ENCODE peak calls at places on chromosomes 4 and X, in four cellular contexts. N is pancreas, K is GM12865, B is fibroblast of mammary gland. H is an unnamed sample.

GRCh38 chr4:48780867-48781219 is 764 bp upstream of the FRYL start:
- DNase-seq in K (peak), B (peak), N (peak), H (no peak)

GRCh38 chrX:101191217-101191750 is 28.3 kb upstream of the DRP2 start:
- DNase-seq in N (peak), K (no peak), B (peak), H (no peak)

GRCh38 chr4:95465010-95465409 is 83.8 kb downstream of the UNC5C start:
- DNase-seq in N (no peak), B (no peak), K (no peak), H (no peak)

GRCh38 chr4:105894570-105895323 is 524 bp upstream of the NPNT start:
- DNase-seq in B (no peak), K (peak), N (peak), H (peak)

GRCh38 chr4:152342293-152342692 is 193.6 kb downstream of the FBXW7 start:
- DNase-seq in B (peak), K (no peak), N (no peak), H (no peak)

GRCh38 chr4:89316931-89317366 is 9.3 kb upstream of the GPRIN3 start:
- DNase-seq in N (no peak), K (no peak), B (peak), H (no peak)

GRCh38 chr4:136495076-136495475 is 1037.2 kb downstream of the PCDH18 start:
- DNase-seq in N (no peak), B (no peak), K (no peak), H (no peak)

GRCh38 chr4:2767705-2768074 is 11.6 kb upstream of the TNIP2 start:
- DNase-seq in B (no peak), N (no peak), K (no peak), H (no peak)

GRCh38 chrX:20596856-20597255 is 330.1 kb upstream of the RPS6KA3 start:
- DNase-seq in N (no peak), B (no peak), K (no peak), H (no peak)

GRCh38 chr4:38757945-38758344 is 24.8 kb downstream of the TLR10 start:
- DNase-seq in K (peak), N (no peak), B (peak), H (no peak)

GRCh38 chrX:39953879-39954278 is 143.9 kb downstream of the BCOR start:
- DNase-seq in N (peak), B (peak), K (no peak), H (no peak)

GRCh38 chr4:155818639-155819038 is 47.4 kb downstream of the ASIC5 start:
- DNase-seq in K (no peak), B (no peak), N (no peak), H (no peak)

GRCh38 chrX:8245411-8245810 is 74.3 kb upstream of the VCX2 start:
- DNase-seq in N (no peak), B (peak), K (no peak), H (no peak)

GRCh38 chrX:153723351-153724251 is 586 bp downstream of the BCAP31 start:
- DNase-seq in K (peak), B (peak), N (peak), H (peak)

GRCh38 chrX:70998402-70999027 is 67.6 kb upstream of the SLC7A3 start:
- DNase-seq in K (peak), N (no peak), B (peak), H (no peak)

GRCh38 chrX:131063613-131064012 is 5.5 kb downstream of the ARHGAP36 start:
- DNase-seq in B (no peak), N (no peak), K (no peak), H (no peak)
- TF ChIP-seq CTCF in B (peak), N (no peak), K (peak), H (no peak)

DNA sequence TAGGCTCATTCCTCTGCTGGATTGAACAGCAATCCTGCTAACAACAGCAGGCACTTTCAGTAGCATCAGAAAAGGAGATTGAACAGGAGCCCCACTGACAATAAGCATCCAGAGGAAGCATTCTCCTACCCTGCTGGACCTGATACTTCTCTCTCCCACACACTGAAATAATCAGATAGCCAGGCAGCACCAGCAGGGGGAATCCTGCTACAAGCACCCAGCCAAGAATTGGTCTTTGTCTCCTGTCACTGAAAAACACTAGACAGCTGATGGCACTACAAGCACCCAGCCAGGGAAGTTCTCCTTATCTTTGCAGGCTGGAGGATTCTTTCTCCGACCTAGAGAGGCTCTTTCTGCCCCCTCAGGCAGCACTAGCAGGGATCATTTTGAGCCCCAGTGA is 444.3 kb upstream of the GRIA3 start:
- DNase-seq in B (no peak), K (no peak), N (no peak), H (no peak)
- TF ChIP-seq CTCF in B (no peak), K (no peak), N (no peak), H (no peak)

DNA sequence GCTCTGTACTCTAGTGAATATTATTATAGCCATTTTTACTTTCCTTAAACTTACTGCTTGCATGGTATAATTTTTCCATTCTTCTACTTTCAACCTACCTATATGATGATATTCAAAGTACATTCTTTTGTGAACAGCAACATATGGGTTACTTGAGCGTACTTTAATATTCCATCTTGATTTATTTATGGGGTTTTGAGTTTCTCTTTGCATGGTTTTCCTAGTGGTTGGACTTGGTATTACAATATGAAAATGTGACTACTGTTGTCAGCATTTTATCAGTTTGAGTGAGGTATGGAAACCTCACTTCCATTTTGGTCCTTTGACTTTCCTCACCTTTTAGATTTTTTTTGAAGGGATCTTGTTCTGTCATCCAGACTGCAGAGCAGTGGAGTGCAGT is 35.9 kb downstream of the ADGRG4 start:
- DNase-seq in K (peak), B (peak), N (no peak), H (no peak)
- TF ChIP-seq CTCF in K (peak), B (peak), N (no peak), H (no peak)

GRCh38 chr4:99947608-99948007 is 1.2 kb upstream of the DNAJB14 start:
- DNase-seq in B (no peak), N (no peak), K (no peak), H (no peak)

GRCh38 chr4:99947190-99947578 is 766 bp upstream of the DNAJB14 start:
- DNase-seq in N (no peak), K (no peak), B (no peak), H (no peak)

GRCh38 chr4:99943904-99944437 is 2.4 kb downstream of the DNAJB14 start:
- DNase-seq in N (no peak), K (peak), B (no peak), H (no peak)

GRCh38 chr4:99946346-99947189 is at the start of gene DNAJB14:
- DNase-seq in N (peak), K (peak), B (peak), H (peak)

GRCh38 chr4:99945718-99946345 is 586 bp downstream of the DNAJB14 start:
- DNase-seq in K (peak), N (no peak), B (peak), H (peak)
- TF ChIP-seq CTCF in K (no peak), N (no peak), B (no peak), H (no peak)

GRCh38 chr4:167025651-167026050 is 208.6 kb downstream of the SPOCK3 start:
- DNase-seq in K (no peak), N (no peak), B (no peak), H (no peak)

GRCh38 chr4:167023359-167023925 is 210.9 kb downstream of the SPOCK3 start:
- DNase-seq in K (peak), B (no peak), N (no peak), H (no peak)

GRCh38 chr4:167021545-167022155 is 212.6 kb downstream of the SPOCK3 start:
- DNase-seq in K (peak), N (peak), B (peak), H (peak)

GRCh38 chr4:167014944-167015343 is 219.3 kb downstream of the SPOCK3 start:
- DNase-seq in K (no peak), B (no peak), N (no peak), H (no peak)

GRCh38 chr4:167020410-167020809 is 213.9 kb downstream of the SPOCK3 start:
- DNase-seq in B (no peak), N (no peak), K (peak), H (no peak)
- TF ChIP-seq CTCF in B (peak), N (no peak), K (peak), H (no peak)